ENCODE peak calls at places on chromosomes 12 and 14, in seven cellular contexts. P, V, R, O, E, W and L are unnamed samples.

GRCh38 chr14:102321456-102322101 is 2.0 kb downstream of the ZNF839 start:
- DNase-seq in P (no peak), V (no peak), R (peak), O (no peak), E (no peak), W (no peak), L (no peak)

GRCh38 chr12:18281941-18282340 is 20.6 kb downstream of the PIK3C2G start:
- DNase-seq in P (no peak), V (no peak), R (no peak), O (no peak), E (no peak), W (no peak), L (no peak)

GRCh38 chr12:112176321-112177010 is 51.1 kb downstream of the TRAFD1 start:
- DNase-seq in P (no peak), V (no peak), R (no peak), O (no peak), E (no peak), W (no peak), L (no peak)

GRCh38 chr12:1913377-1914115 is 4.9 kb downstream of the CACNA2D4 start:
- DNase-seq in P (no peak), V (no peak), R (peak), O (no peak), E (peak), W (no peak), L (no peak)

GRCh38 chr12:132270969-132271754 is 58.2 kb downstream of the GALNT9 start:
- DNase-seq in P (no peak), V (no peak), R (no peak), O (no peak), E (no peak), W (no peak), L (no peak)

GRCh38 chr12:8951744-8952143 is 2.3 kb upstream of the M6PR start:
- DNase-seq in P (no peak), V (no peak), R (no peak), O (no peak), E (no peak), W (no peak), L (no peak)

GRCh38 chr14:77085538-77085937 is 12.5 kb upstream of the CIPC start:
- DNase-seq in P (no peak), V (no peak), R (no peak), O (no peak), E (no peak), W (no peak), L (no peak)

GRCh38 chr12:65164774-65165173 is 4.6 kb upstream of the LEMD3 start:
- DNase-seq in P (no peak), V (no peak), R (no peak), O (no peak), E (no peak), W (no peak), L (no peak)

GRCh38 chr12:128797119-128798118 is 26.3 kb downstream of the SLC15A4 start:
- DNase-seq in P (peak), V (no peak), R (peak), O (peak), E (no peak), W (no peak), L (no peak)

GRCh38 chr14:66495214-66496098 is 9.3 kb downstream of the CCDC196 start:
- DNase-seq in P (peak), V (no peak), R (peak), O (peak), E (no peak), W (no peak), L (peak)

GRCh38 chr12:52243774-52244614 is 11.0 kb downstream of the KRT7 start:
- DNase-seq in P (peak), V (peak), R (peak), O (peak), E (peak), W (peak), L (peak)

GRCh38 chr12:89051065-89051677 is 301.1 kb downstream of the DUSP6 start:
- DNase-seq in P (peak), V (no peak), R (peak), O (peak), E (no peak), W (no peak), L (peak)

GRCh38 chr14:51236314-51236713 is 3.7 kb upstream of the TMX1 start:
- DNase-seq in P (peak), V (no peak), R (no peak), O (no peak), E (no peak), W (no peak), L (peak)

GRCh38 chr12:64400041-64400440 is 4.2 kb upstream of the XPOT start:
- DNase-seq in P (peak), V (no peak), R (peak), O (peak), E (no peak), W (no peak), L (peak)

GRCh38 chr14:103155013-103155412 is 31.8 kb downstream of the TNFAIP2 start:
- DNase-seq in P (no peak), V (peak), R (peak), O (no peak), E (peak), W (peak), L (no peak)

GRCh38 chr14:42965512-42965911 is 1358.8 kb downstream of the LRFN5 start:
- DNase-seq in P (no peak), V (no peak), R (no peak), O (no peak), E (no peak), W (no peak), L (no peak)

GRCh38 chr12:124536613-124537012 is 30.8 kb downstream of the NCOR2 start:
- DNase-seq in P (no peak), V (no peak), R (no peak), O (peak), E (no peak), W (no peak), L (no peak)

GRCh38 chr12:85405781-85406522 is 125.9 kb downstream of the ALX1 start:
- DNase-seq in P (peak), V (no peak), R (no peak), O (peak), E (no peak), W (no peak), L (peak)

GRCh38 chr14:36657409-36658090 is 4.1 kb upstream of the PAX9 start:
- DNase-seq in P (no peak), V (no peak), R (peak), O (no peak), E (no peak), W (no peak), L (no peak)

GRCh38 chr14:67199016-67199415 is 9.8 kb downstream of the GARIN2 start:
- DNase-seq in P (no peak), V (no peak), R (no peak), O (no peak), E (no peak), W (no peak), L (no peak)

GRCh38 chr12:47214771-47215170 is 135.0 kb upstream of the AMIGO2 start:
- DNase-seq in P (no peak), V (no peak), R (no peak), O (no peak), E (no peak), W (no peak), L (no peak)

GRCh38 chr12:48966177-48966890 is 5.2 kb downstream of the WNT10B start:
- DNase-seq in P (no peak), V (no peak), R (no peak), O (no peak), E (no peak), W (no peak), L (no peak)

GRCh38 chr14:30194769-30195168 is 267.1 kb upstream of the PRKD1 start:
- DNase-seq in P (peak), V (no peak), R (no peak), O (peak), E (no peak), W (no peak), L (peak)

GRCh38 chr12:88494520-88494919 is 85.8 kb downstream of the KITLG start:
- DNase-seq in P (no peak), V (no peak), R (no peak), O (no peak), E (no peak), W (no peak), L (no peak)

GRCh38 chr14:54756656-54757392 is 145.8 kb downstream of the GCH1 start:
- DNase-seq in P (no peak), V (no peak), R (no peak), O (no peak), E (no peak), W (no peak), L (no peak)

GRCh38 chr12:4230526-4230925 is 43.0 kb upstream of the CCND2 start:
- DNase-seq in P (no peak), V (no peak), R (no peak), O (no peak), E (no peak), W (no peak), L (no peak)

GRCh38 chr12:47032644-47033043 is 46.8 kb upstream of the PCED1B start:
- DNase-seq in P (peak), V (no peak), R (no peak), O (peak), E (no peak), W (no peak), L (peak)

GRCh38 chr12:122979908-122980191 is 631 bp upstream of the ARL6IP4 start:
- DNase-seq in P (peak), V (no peak), R (no peak), O (no peak), E (no peak), W (no peak), L (no peak)

GRCh38 chr12:29591140-29592020 is 93.9 kb upstream of the OVCH1 start:
- DNase-seq in P (peak), V (no peak), R (peak), O (no peak), E (peak), W (no peak), L (peak)

GRCh38 chr14:34403646-34404045 is 58.4 kb downstream of the SPTSSA start:
- DNase-seq in P (peak), V (no peak), R (no peak), O (no peak), E (no peak), W (no peak), L (no peak)

GRCh38 chr12:95480230-95480629 is 6.3 kb downstream of the METAP2 start:
- DNase-seq in P (peak), V (no peak), R (no peak), O (peak), E (no peak), W (no peak), L (peak)
- H3K4me3 ChIP-seq in P (no peak), V (no peak), R (no peak), O (no peak), E (no peak), W (no peak), L (no peak)

GRCh38 chr12:75655233-75655879 is 143.9 kb upstream of the KRR1 start:
- DNase-seq in P (no peak), V (no peak), R (no peak), O (no peak), E (no peak), W (no peak), L (no peak)

GRCh38 chr12:75656210-75656609 is 144.8 kb upstream of the KRR1 start:
- DNase-seq in P (no peak), V (no peak), R (no peak), O (no peak), E (no peak), W (no peak), L (no peak)

GRCh38 chr12:75657866-75658265 is 146.5 kb upstream of the KRR1 start:
- DNase-seq in P (no peak), V (no peak), R (no peak), O (no peak), E (no peak), W (no peak), L (no peak)

GRCh38 chr12:75658286-75658685 is 146.9 kb upstream of the KRR1 start:
- DNase-seq in P (no peak), V (no peak), R (no peak), O (no peak), E (no peak), W (no peak), L (no peak)

DNA sequence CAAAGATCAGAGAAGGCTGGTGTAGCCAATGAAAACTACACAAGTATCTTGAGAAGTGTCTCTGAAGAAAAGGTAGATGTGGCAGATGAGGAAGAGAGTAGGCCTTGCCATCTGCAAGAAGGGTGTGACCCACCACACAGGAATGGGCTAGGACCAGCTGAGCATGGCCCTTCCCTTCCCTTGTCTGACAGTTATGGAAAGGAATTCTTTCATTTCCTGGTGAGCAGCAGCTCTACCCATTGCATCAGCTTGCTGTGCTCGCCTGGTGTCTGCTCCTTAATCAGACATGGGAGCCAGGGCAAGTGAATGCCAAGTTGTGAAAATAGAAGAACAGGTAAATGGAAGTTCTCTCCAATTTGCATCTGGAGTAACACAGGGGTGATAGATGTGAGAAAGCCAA is 145.2 kb upstream of the KRR1 start:
- DNase-seq in P (peak), V (no peak), R (no peak), O (peak), E (no peak), W (no peak), L (peak)
- H3K4me3 ChIP-seq in P (no peak), V (no peak), R (no peak), O (no peak), E (no peak), W (no peak), L (no peak)

DNA sequence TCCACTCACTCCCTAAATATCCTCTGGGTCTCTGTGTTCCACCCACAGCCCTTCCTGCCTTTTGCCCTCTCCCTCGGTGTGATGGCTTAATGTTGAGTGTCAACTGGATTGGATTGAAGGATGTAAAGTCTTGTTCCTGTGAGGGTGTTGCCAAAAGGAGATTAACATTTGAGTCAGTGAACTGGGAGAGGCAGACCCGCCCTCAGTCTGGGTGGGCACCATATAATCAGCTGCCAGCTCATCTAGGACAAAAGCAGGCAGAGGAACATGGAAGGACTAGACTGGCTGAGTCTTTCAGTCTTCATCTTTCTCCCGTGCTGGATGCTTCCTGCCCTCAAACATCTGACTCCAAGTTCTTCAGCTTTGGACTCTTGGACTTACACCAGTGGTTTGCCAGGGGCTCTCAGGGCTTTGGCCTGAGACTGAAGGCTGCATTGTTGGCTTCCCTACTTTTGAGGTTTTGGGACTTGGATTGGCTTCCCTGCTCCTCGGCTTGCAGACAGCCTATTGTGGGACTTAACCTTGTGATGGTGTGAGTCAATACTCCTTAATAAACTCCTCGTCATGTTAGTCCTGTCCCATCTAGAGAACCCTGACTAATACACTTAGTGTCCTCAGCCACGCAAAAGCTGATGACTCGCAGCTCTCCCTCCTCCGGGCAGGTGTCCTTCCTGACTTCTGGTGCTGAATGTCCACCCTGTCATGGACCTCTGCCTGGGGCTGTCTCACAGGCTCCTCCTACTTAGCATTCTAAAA is 5.9 kb downstream of the DGLUCY start:
- DNase-seq in P (peak), V (no peak), R (no peak), O (peak), E (no peak), W (no peak), L (peak)
- H3K4me3 ChIP-seq in P (no peak), V (peak), R (no peak), O (no peak), E (no peak), W (no peak), L (no peak)

GRCh38 chr12:57899010-57899662 is 42.2 kb upstream of the ATP23 start:
- DNase-seq in P (peak), V (peak), R (no peak), O (peak), E (peak), W (peak), L (peak)

GRCh38 chr12:57898308-57898970 is 42.9 kb upstream of the ATP23 start:
- DNase-seq in P (no peak), V (no peak), R (no peak), O (peak), E (no peak), W (no peak), L (no peak)

GRCh38 chr12:57896139-57896436 is 45.3 kb upstream of the ATP23 start:
- DNase-seq in P (peak), V (no peak), R (peak), O (peak), E (no peak), W (no peak), L (no peak)

GRCh38 chr12:57896437-57897201 is 44.7 kb upstream of the ATP23 start:
- DNase-seq in P (peak), V (peak), R (peak), O (peak), E (peak), W (peak), L (peak)

GRCh38 chr12:57897296-57897974 is 43.9 kb upstream of the ATP23 start:
- DNase-seq in P (no peak), V (no peak), R (no peak), O (no peak), E (no peak), W (no peak), L (no peak)
- H3K4me3 ChIP-seq in P (no peak), V (peak), R (peak), O (no peak), E (peak), W (no peak), L (no peak)

GRCh38 chr12:50188875-50189575 is 21.9 kb upstream of the CERS5 start:
- DNase-seq in P (no peak), V (no peak), R (peak), O (no peak), E (no peak), W (no peak), L (no peak)

GRCh38 chr12:50185975-50186663 is 18.9 kb upstream of the CERS5 start:
- DNase-seq in P (peak), V (no peak), R (no peak), O (peak), E (no peak), W (no peak), L (no peak)

GRCh38 chr12:50186667-50187066 is 19.5 kb upstream of the CERS5 start:
- DNase-seq in P (no peak), V (no peak), R (no peak), O (peak), E (no peak), W (no peak), L (no peak)

GRCh38 chr12:50188280-50188781 is 21.2 kb upstream of the CERS5 start:
- DNase-seq in P (peak), V (no peak), R (no peak), O (no peak), E (no peak), W (no peak), L (peak)

GRCh38 chr12:50187084-50187900 is 20.1 kb upstream of the CERS5 start:
- DNase-seq in P (peak), V (no peak), R (no peak), O (peak), E (no peak), W (no peak), L (peak)
- H3K4me3 ChIP-seq in P (no peak), V (no peak), R (no peak), O (no peak), E (no peak), W (no peak), L (no peak)

GRCh38 chr14:68969278-68969677 is 9.8 kb downstream of the ACTN1 start:
- DNase-seq in P (no peak), V (no peak), R (no peak), O (peak), E (no peak), W (no peak), L (no peak)
- H3K4me3 ChIP-seq in P (peak), V (no peak), R (no peak), O (no peak), E (no peak), W (no peak), L (no peak)

GRCh38 chr14:92802678-92803077 is 8.6 kb downstream of the GOLGA5 start:
- DNase-seq in P (no peak), V (no peak), R (no peak), O (no peak), E (no peak), W (no peak), L (no peak)

GRCh38 chr14:92798811-92799210 is 4.7 kb downstream of the GOLGA5 start:
- DNase-seq in P (no peak), V (no peak), R (no peak), O (no peak), E (no peak), W (no peak), L (no peak)

GRCh38 chr14:92800012-92800411 is 5.9 kb downstream of the GOLGA5 start:
- DNase-seq in P (no peak), V (no peak), R (no peak), O (no peak), E (no peak), W (no peak), L (no peak)

GRCh38 chr14:92801917-92802316 is 7.8 kb downstream of the GOLGA5 start:
- DNase-seq in P (no peak), V (no peak), R (no peak), O (no peak), E (no peak), W (no peak), L (no peak)

GRCh38 chr14:92800525-92800924 is 6.4 kb downstream of the GOLGA5 start:
- DNase-seq in P (no peak), V (no peak), R (no peak), O (no peak), E (no peak), W (no peak), L (no peak)
- H3K4me3 ChIP-seq in P (no peak), V (no peak), R (no peak), O (no peak), E (no peak), W (no peak), L (no peak)

GRCh38 chr14:22434030-22434429 is 155.0 kb downstream of the DAD1 start:
- DNase-seq in P (no peak), V (no peak), R (no peak), O (no peak), E (no peak), W (no peak), L (no peak)

GRCh38 chr14:22429546-22429945 is 159.5 kb downstream of the DAD1 start:
- DNase-seq in P (no peak), V (no peak), R (no peak), O (no peak), E (no peak), W (no peak), L (no peak)

GRCh38 chr14:22433059-22433458 is 156.0 kb downstream of the DAD1 start:
- DNase-seq in P (no peak), V (no peak), R (no peak), O (no peak), E (no peak), W (no peak), L (no peak)

GRCh38 chr14:22434901-22435565 is 154.0 kb downstream of the DAD1 start:
- DNase-seq in P (no peak), V (no peak), R (no peak), O (no peak), E (no peak), W (no peak), L (no peak)

GRCh38 chr14:22432348-22432976 is 156.6 kb downstream of the DAD1 start:
- DNase-seq in P (peak), V (no peak), R (peak), O (peak), E (peak), W (no peak), L (peak)
- H3K4me3 ChIP-seq in P (no peak), V (no peak), R (no peak), O (no peak), E (no peak), W (no peak), L (no peak)

GRCh38 chr12:108724054-108724889 is 7.0 kb downstream of the CORO1C start:
- DNase-seq in P (peak), V (no peak), R (no peak), O (peak), E (no peak), W (peak), L (peak)
- H3K4me3 ChIP-seq in P (no peak), V (no peak), R (no peak), O (no peak), E (no peak), W (no peak), L (no peak)

GRCh38 chr14:24399981-24400718 is 1.3 kb downstream of the NYNRIN start:
- DNase-seq in P (no peak), V (no peak), R (no peak), O (no peak), E (peak), W (no peak), L (no peak)
- H3K4me3 ChIP-seq in P (peak), V (peak), R (peak), O (peak), E (peak), W (peak), L (peak)